ENCODE peak calls at places on chromosomes 2 and 18, in six cellular contexts. S is progenitor cell of endocrine pancreas; P is vagina; D is CD4-positive, alpha-beta T cell; A is psoas muscle; V is activated CD8-positive, alpha-beta T cell treated with anti-CD3 and anti-CD28 coated beads for 36 hours. M is an unnamed sample.

GRCh38 chr2:204472375-204472774 is 72.9 kb upstream of the PARD3B start:
- DNase-seq in S (no peak), A (no peak), D (no peak), P (no peak), V (no peak), M (no peak)

GRCh38 chr2:217617496-217618085 is 385.2 kb downstream of the TNS1 start:
- DNase-seq in S (no peak), V (no peak), P (no peak), A (no peak), D (no peak), M (no peak)

GRCh38 chr2:113248997-113249770 is 29.5 kb downstream of the PAX8 start:
- DNase-seq in S (peak), P (no peak), A (peak), V (peak), D (peak), M (peak)

GRCh38 chr2:229445013-229445412 is 173.9 kb upstream of the PID1 start:
- DNase-seq in D (no peak), S (no peak), A (peak), P (no peak), V (no peak), M (no peak)

GRCh38 chr18:61360440-61361383 is 27.5 kb downstream of the CDH20 start:
- DNase-seq in D (no peak), V (no peak), A (no peak), S (no peak), P (no peak), M (no peak)

GRCh38 chr18:45916302-45916701 is 50.8 kb downstream of the EPG5 start:
- DNase-seq in D (no peak), V (peak), A (no peak), S (no peak), P (no peak), M (no peak)

GRCh38 chr2:133389569-133389968 is 178.7 kb downstream of the NCKAP5 start:
- DNase-seq in V (no peak), S (no peak), D (no peak), P (no peak), A (no peak), M (no peak)

GRCh38 chr18:46297621-46298020 is 193.4 kb downstream of the HAUS1 start:
- DNase-seq in P (no peak), S (no peak), D (no peak), A (no peak), V (peak), M (no peak)

GRCh38 chr18:13381907-13382682 is 163.5 kb downstream of the LDLRAD4 start:
- DNase-seq in S (no peak), V (peak), A (peak), D (peak), P (no peak), M (no peak)

GRCh38 chr2:224802407-224802806 is 86.2 kb upstream of the CCDC195 start:
- DNase-seq in P (no peak), D (no peak), A (no peak), V (no peak), S (no peak), M (no peak)

GRCh38 chr2:29397743-29398142 is 282.5 kb downstream of the CLIP4 start:
- DNase-seq in A (no peak), P (no peak), V (no peak), S (no peak), D (no peak), M (no peak)

GRCh38 chr2:35035883-35036282 is 1319.7 kb upstream of the CRIM1 start:
- DNase-seq in D (no peak), A (no peak), V (no peak), P (no peak), S (no peak), M (no peak)

GRCh38 chr2:15334650-15335326 is 226.3 kb downstream of the NBAS start:
- DNase-seq in A (no peak), D (no peak), V (no peak), S (no peak), P (no peak), M (no peak)

GRCh38 chr18:5527603-5528002 is 16.2 kb downstream of the EPB41L3 start:
- DNase-seq in A (no peak), S (no peak), D (no peak), P (no peak), V (no peak), M (no peak)

GRCh38 chr18:12076424-12077140 is 17.1 kb upstream of the ANKRD62 start:
- DNase-seq in V (no peak), A (peak), P (no peak), D (no peak), S (no peak), M (peak)

GRCh38 chr2:239715606-239716005 is 309.5 kb downstream of the NDUFA10 start:
- DNase-seq in V (no peak), P (no peak), S (no peak), A (no peak), D (no peak), M (no peak)

GRCh38 chr2:241777167-241777685 is 604 bp downstream of the GAL3ST2 start:
- DNase-seq in P (peak), D (no peak), S (no peak), A (no peak), V (no peak), M (no peak)

GRCh38 chr2:233691443-233692433 is 952 bp upstream of the UGT1A6 start:
- DNase-seq in S (no peak), D (no peak), P (no peak), A (no peak), V (no peak), M (no peak)

GRCh38 chr2:217418090-217418489 is 558.2 kb upstream of the TNP1 start:
- DNase-seq in P (no peak), A (no peak), V (no peak), D (no peak), S (no peak), M (no peak)

GRCh38 chr2:110881908-110882307 is 149.5 kb downstream of the ACOXL start:
- DNase-seq in P (no peak), S (no peak), V (peak), D (no peak), A (no peak), M (no peak)

DNA sequence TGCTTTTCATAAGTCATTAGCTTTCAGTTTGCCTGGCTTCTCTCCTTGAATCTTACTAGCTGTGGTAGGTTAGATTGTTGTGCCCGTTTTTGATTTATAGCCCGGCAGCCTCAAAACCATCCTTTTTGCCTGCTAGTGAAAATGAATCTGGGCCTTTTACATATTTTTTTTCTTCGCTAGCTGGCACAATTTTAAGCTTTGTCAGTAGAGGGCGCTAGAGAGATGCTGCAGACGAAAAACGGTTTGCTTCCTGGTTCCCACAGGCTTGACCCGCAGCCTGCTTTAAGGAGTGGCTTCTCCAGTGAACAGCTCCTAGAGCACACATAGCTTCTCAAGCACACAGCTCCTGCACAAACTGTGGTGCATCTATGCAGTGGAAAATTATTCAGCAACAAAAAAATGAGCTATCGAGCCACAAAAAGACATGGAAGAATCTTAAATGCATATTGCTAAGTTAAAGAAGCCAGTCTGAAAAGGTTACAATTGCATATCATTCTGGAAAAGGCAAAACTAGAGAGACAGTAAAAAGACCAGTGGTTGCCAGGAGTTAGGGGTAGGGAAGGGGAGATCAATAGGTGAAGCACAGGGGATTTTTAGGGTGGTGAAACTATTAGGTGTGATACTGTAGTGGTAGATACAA is 47.9 kb downstream of the E2F6 start:
- DNase-seq in P (no peak), S (no peak), D (no peak), V (peak), A (no peak), M (no peak)
- TF ChIP-seq CTCF in P (no peak), S (peak), D (no peak), V (peak), A (peak), M (peak)

GRCh38 chr2:85538507-85539360 is at the start of gene MAT2A:
- DNase-seq in A (peak), V (peak), S (peak), D (peak), P (no peak), M (peak)

GRCh38 chr2:85539361-85540130 is 578 bp downstream of the MAT2A start:
- DNase-seq in S (peak), D (peak), P (no peak), A (peak), V (peak), M (peak)

GRCh38 chr2:85540131-85540587 is 1.2 kb downstream of the MAT2A start:
- DNase-seq in D (no peak), A (no peak), V (no peak), P (no peak), S (no peak), M (no peak)

GRCh38 chr2:85536479-85536878 is 2.5 kb upstream of the MAT2A start:
- DNase-seq in S (no peak), A (no peak), P (no peak), D (no peak), V (no peak), M (no peak)

DNA sequence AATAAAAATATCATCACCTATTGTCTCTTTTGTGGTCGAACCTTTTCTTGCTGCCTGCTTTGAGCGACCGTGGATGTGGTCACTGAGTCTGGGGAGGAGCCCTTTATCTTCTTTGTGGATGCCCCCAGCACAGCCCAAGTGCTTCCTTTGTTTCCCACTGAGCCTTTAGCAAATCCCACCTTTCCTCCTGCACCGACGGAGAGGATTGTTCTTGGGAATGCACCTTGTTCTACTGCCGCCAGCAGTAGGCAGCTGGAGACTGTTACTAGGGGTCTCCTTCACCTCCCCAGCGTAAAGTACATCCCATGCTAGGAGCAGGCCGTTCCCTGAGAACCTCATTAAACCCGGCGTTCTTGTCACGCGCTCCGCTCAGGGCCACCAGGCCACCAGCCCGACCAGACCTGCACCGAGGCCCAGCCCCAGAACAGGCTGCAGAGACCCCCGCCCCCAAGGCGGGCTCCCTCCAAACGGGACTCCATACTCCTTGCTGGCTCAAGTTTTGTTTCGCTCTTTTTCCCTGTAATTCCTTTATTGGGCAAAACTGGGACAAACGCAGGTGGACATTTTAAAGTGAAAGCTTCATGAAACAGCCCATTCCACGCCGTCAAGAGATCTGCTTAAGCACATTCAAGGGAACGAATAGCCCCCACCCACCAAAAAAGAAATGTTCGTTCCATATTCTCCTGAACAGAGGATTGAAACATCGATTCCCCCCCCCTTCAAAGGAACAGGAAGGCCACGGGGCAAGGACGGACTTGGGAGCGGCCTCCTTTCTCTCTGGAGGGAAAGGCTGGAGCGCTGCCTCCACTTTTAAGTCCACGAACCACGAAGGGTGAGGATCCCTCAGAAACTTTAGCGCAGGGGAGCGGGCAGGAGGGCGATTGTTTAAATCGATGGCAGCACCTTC is 1.1 kb upstream of the MAT2A start:
- DNase-seq in P (no peak), A (peak), V (peak), S (peak), D (no peak), M (peak)
- TF ChIP-seq CTCF in P (no peak), A (no peak), V (no peak), S (no peak), D (no peak), M (no peak)

GRCh38 chr2:73728043-73728442 is 9.1 kb downstream of the TPRKB start:
- DNase-seq in D (no peak), V (no peak), P (no peak), A (no peak), S (no peak), M (no peak)
- TF ChIP-seq CTCF in D (no peak), V (no peak), P (no peak), A (no peak), S (no peak), M (no peak)

GRCh38 chr2:202418027-202418426 is 41.9 kb downstream of the BMPR2 start:
- DNase-seq in D (no peak), A (no peak), S (no peak), P (no peak), V (no peak), M (no peak)
- TF ChIP-seq CTCF in D (no peak), A (no peak), S (no peak), P (no peak), V (no peak), M (no peak)

M was measured in glutamatergic neuron.